ENCODE peak calls at places on chromosomes 6 and 20, in six cellular contexts. O, G, Z, C, V and A are unnamed samples.

GRCh38 chr6:79089552-79090404 is 11.7 kb upstream of the PHIP start:
- DNase-seq in Z (no peak), V (no peak), O (no peak), C (no peak), G (no peak), A (no peak)

GRCh38 chr6:45727824-45728449 is 287.7 kb downstream of the CLIC5 start:
- DNase-seq in C (no peak), V (no peak), O (no peak), G (no peak), Z (no peak), A (no peak)

GRCh38 chr6:106377061-106377540 is 16.6 kb downstream of the CRYBG1 start:
- DNase-seq in C (no peak), V (no peak), Z (no peak), G (no peak), O (no peak), A (peak; percentile 66)

GRCh38 chr6:32406197-32406596 is 784 bp downstream of the BTNL2 start:
- DNase-seq in Z (no peak), G (no peak), C (no peak), V (no peak), O (no peak), A (no peak)

GRCh38 chr20:46607849-46608497 is 43.3 kb downstream of the SLC13A3 start:
- DNase-seq in Z (no peak), C (no peak), O (no peak), V (no peak), G (no peak), A (no peak)

GRCh38 chr20:19860742-19861141 is 102.7 kb downstream of the RIN2 start:
- DNase-seq in Z (no peak), G (no peak), V (no peak), C (no peak), O (no peak), A (no peak)

GRCh38 chr6:4940416-4940815 is 63.4 kb downstream of the RPP40 start:
- DNase-seq in O (peak; percentile 78), V (no peak), G (no peak), Z (no peak), C (no peak), A (no peak)

GRCh38 chr20:56181593-56181992 is 66.9 kb upstream of the MC3R start:
- DNase-seq in Z (peak; percentile 28), G (no peak), V (no peak), O (peak; percentile 22), C (peak; percentile 28), A (no peak)

GRCh38 chr20:44702776-44703175 is 12.4 kb upstream of the CCN5 start:
- DNase-seq in Z (no peak), C (no peak), O (peak; percentile 46), V (no peak), G (peak; percentile 90), A (no peak)

GRCh38 chr20:34863421-34863965 is 9.2 kb downstream of the GGT7 start:
- DNase-seq in G (no peak), V (no peak), O (no peak), C (no peak), Z (no peak), A (no peak)

GRCh38 chr6:148306287-148306686 is 36.4 kb upstream of the SASH1 start:
- DNase-seq in Z (no peak), V (no peak), C (no peak), G (no peak), O (no peak), A (no peak)

GRCh38 chr6:123838612-123839279 is 35.1 kb downstream of the NKAIN2 start:
- DNase-seq in V (no peak), O (no peak), Z (no peak), C (no peak), G (no peak), A (no peak)

GRCh38 chr20:46583411-46584214 is 33.2 kb upstream of the OCSTAMP start:
- DNase-seq in O (no peak), Z (no peak), C (no peak), G (no peak), V (no peak), A (no peak)